ENCODE peak calls at places on chromosomes 3 and 15, in five cellular contexts. Q is neural progenitor cell, J is transverse colon, C is A549, G is body of pancreas. E is an unnamed sample.

GRCh38 chr3:185585523-185585861 is 603 bp upstream of the SENP2 start:
- DNase-seq in C (no peak), G (no peak), Q (no peak), J (peak; percentile 36), E (peak; percentile 19)

GRCh38 chr3:126245811-126246727 is 65.7 kb upstream of the ALDH1L1 start:
- DNase-seq in C (peak; percentile 54), J (peak; percentile 45), Q (peak; percentile 72), G (peak; percentile 71), E (peak; percentile 39)

GRCh38 chr3:94303897-94304296 is 241.0 kb downstream of the NSUN3 start:
- DNase-seq in Q (peak; percentile 18), C (no peak), J (no peak), G (no peak), E (no peak)

GRCh38 chr3:97815149-97815917 is 6.5 kb upstream of the CRYBG3 start:
- DNase-seq in J (no peak), C (no peak), Q (no peak), G (no peak), E (no peak)

GRCh38 chr3:197028711-197029510 is 706 bp downstream of the MELTF start:
- DNase-seq in C (peak; percentile 25), G (no peak), J (peak; percentile 24), Q (peak; percentile 35), E (no peak)

GRCh38 chr3:127739347-127740135 is 66.8 kb downstream of the ABTB1 start:
- DNase-seq in Q (no peak), J (no peak), C (no peak), G (no peak), E (no peak)

GRCh38 chr15:100869151-100869999 is 10.3 kb upstream of the ALDH1A3 start:
- DNase-seq in J (no peak), C (peak; percentile 25), G (no peak), Q (peak; percentile 37), E (no peak)

GRCh38 chr3:38725726-38726410 is 76.4 kb upstream of the SCN5A start:
- DNase-seq in Q (no peak), C (no peak), J (no peak), G (no peak), E (no peak)

GRCh38 chr15:65796610-65797012 is 4.5 kb upstream of the DENND4A start:
- DNase-seq in C (peak; percentile 80), Q (no peak), G (no peak), J (no peak), E (no peak)

GRCh38 chr15:88717342-88718017 is 78.7 kb downstream of the ISG20 start:
- DNase-seq in Q (no peak), J (no peak), C (no peak), G (no peak), E (no peak)

GRCh38 chr3:136444581-136444980 is 194.4 kb downstream of the PCCB start:
- DNase-seq in G (no peak), C (no peak), J (no peak), Q (no peak), E (no peak)

GRCh38 chr3:32136703-32137102 is 30.3 kb downstream of the GPD1L start:
- DNase-seq in Q (no peak), G (no peak), J (no peak), C (no peak), E (no peak)

GRCh38 chr3:57127849-57128566 is 37.1 kb downstream of the IL17RD start:
- DNase-seq in J (no peak), G (no peak), C (no peak), Q (no peak), E (no peak)

GRCh38 chr15:62445244-62445643 is 280.2 kb upstream of the C2CD4B start:
- DNase-seq in G (no peak), J (no peak), C (no peak), Q (no peak), E (no peak)

GRCh38 chr3:127726894-127727293 is 54.1 kb downstream of the ABTB1 start:
- DNase-seq in Q (no peak), G (no peak), C (no peak), J (no peak), E (no peak)

GRCh38 chr3:22306454-22306853 is 555.4 kb upstream of the ZNF385D start:
- DNase-seq in G (no peak), J (no peak), Q (no peak), C (no peak), E (no peak)

GRCh38 chr15:72318408-72318942 is 1.5 kb downstream of the CELF6 start:
- DNase-seq in Q (no peak), C (peak; percentile 11), G (no peak), J (no peak), E (no peak)

GRCh38 chr3:178699810-178700209 is 163.6 kb downstream of the KCNMB2 start:
- DNase-seq in J (no peak), G (no peak), C (no peak), Q (no peak), E (no peak)

GRCh38 chr3:5197470-5198312 is 10.2 kb downstream of the EDEM1 start:
- DNase-seq in G (no peak), J (no peak), Q (no peak), C (no peak), E (no peak)

GRCh38 chr3:170044795-170045244 is 7.0 kb downstream of the GPR160 start:
- DNase-seq in Q (no peak), C (no peak), G (peak; percentile 32), J (peak; percentile 49), E (no peak)
- H3K27ac ChIP-seq in Q (no peak overlapping the region), C (no peak overlapping the region), G (peak overlapping the region; percentile 85), J (peak overlapping the region; percentile 82), E (no peak overlapping the region)

DNA sequence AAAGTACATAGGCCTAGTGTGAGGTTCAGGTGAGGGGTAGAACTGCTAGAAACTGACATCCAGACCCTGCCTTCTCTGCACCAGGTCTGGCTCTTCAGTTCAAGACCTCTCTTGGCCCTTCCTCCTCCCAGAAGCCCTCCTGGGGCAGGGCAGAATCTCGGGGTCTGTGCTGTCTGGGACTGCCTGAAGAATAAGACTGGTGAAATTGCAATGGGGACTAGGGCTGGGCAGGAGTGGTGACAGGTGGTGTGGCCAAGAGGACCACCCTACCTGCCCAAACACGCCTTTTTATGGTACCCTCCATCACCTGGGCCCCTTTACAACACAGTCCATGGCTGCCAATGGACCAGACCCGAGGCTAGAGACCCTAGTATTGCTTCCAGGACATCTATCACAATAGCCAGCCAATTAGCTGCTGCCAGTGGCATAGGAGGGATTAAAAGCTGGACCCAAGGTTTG is 1.5 kb upstream of the NCKIPSD start:
- DNase-seq in G (no peak), J (no peak), Q (no peak), C (no peak), E (no peak)
- H3K27ac ChIP-seq in G (no peak overlapping the region), J (peak overlapping the region; percentile 6), Q (no peak overlapping the region), C (no peak overlapping the region), E (no peak overlapping the region)

DNA sequence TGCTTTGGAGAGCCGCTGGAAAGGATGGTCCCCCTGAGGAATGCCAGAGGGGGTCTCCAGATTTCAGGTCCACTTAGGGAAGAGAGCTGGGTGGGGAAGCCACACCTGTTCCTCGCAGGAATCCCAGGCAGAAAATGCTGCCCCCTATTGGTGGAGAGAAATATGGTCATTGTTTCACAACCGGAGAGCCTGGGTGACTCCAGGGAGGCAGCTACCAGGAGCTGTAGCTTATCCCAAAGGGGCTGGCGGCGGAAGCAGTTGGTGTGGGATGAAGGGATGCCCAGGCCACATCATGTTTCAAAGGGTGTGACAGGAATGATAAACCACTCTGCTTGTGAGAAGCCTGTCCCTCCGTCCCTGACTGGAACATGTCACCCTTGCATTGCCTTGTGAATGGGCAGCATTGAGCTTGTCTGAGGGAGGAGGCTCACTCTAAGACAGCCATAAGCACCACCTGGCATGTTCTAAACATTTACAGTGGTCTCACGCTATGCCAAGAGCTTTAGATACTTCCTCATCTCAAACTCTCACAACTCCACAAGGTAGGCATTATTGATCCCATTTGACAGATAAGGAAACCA is 34.5 kb downstream of the POMGNT2 start:
- DNase-seq in C (no peak), G (no peak), J (no peak), Q (peak; percentile 19), E (no peak)
- H3K27ac ChIP-seq in C (no peak overlapping the region), G (no peak overlapping the region), J (no peak overlapping the region), Q (no peak overlapping the region), E (no peak overlapping the region)

DNA sequence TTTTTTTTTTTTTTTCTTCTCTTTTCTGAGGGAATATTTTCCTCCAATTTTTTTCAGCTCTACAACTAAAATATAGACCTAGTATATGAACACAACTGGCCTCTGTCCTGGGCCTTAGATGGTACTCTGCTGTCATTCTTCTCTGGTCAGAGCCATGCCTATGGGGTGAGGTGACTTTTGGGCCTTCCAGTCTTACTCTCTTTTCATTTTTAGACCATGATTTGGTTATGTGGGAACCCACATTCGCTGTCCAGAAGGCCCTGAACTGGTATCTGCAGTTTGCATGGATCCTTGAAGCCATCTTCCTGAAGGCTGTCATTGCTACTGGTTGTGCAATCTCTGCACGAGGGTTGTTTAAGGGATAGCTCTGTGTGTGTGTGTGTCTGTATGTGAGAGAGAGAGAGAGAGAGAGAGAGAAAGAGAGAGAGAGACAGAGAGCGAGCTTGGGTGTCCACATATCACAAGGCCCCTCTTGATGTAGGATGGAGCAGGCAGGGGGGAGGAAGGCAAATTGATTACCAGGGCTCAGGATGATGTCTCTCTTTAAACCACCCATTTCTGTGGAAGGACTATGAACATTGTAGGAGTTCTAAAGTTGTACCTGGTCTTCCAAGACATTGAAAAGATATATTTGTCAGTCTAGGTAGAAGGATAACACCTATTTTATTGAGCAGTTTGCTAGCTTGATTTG is 6.9 kb downstream of the TGFBR2 start:
- DNase-seq in Q (no peak), G (peak; percentile 34), C (no peak), J (no peak), E (no peak)
- H3K27ac ChIP-seq in Q (no peak overlapping the region), G (no peak overlapping the region), C (peak overlapping the region; percentile 82), J (peak overlapping the region; percentile 99), E (no peak overlapping the region)

DNA sequence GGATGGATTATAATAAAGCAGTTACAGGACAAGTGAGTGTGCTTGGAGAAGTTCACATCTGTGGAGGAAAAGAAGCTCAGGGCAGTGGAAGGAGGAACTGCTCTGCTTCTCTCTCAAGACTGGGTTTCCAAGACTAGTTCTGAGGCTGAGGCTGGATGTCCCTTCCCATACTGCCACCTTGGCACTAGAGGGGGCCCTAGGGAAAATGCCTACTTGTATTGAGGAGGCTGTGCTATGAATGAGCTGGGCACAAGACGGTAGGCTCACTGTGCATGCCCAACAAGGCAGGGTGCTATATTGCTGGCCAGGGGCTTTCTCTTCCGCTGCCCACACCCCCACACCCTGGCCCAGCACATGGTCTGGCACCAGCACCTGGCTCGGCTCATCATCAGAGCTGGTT is 65.2 kb downstream of the SLCO2A1 start:
- DNase-seq in C (peak; percentile 5), Q (no peak), G (no peak), J (no peak), E (no peak)
- H3K27ac ChIP-seq in C (no peak overlapping the region), Q (no peak overlapping the region), G (no peak overlapping the region), J (no peak overlapping the region), E (no peak overlapping the region)

E was measured in substantia nigra.